ENCODE peak calls at places on chromosomes 6 and 20, in four cellular contexts. One of them, this sample, is unnamed.

GRCh38 chr6:170306324-170307079 is at the start of gene FAM120B:
- DNase-seq in kidney: peak; percentile 99
- DNase-seq in prostate gland: peak; percentile 97
- DNase-seq in left ventricle myocardium inferior: peak; percentile 97
- DNase-seq in this sample: peak; percentile 99

GRCh38 chr20:32563311-32564272 is 21.5 kb downstream of the NOL4L start:
- DNase-seq in kidney: peak; percentile 58
- DNase-seq in prostate gland: no peak
- DNase-seq in left ventricle myocardium inferior: no peak
- DNase-seq in this sample: no peak

GRCh38 chr6:83978997-83979396 is 54.6 kb upstream of the MRAP2 start:
- DNase-seq in kidney: no peak
- DNase-seq in prostate gland: no peak
- DNase-seq in left ventricle myocardium inferior: no peak
- DNase-seq in this sample: no peak

GRCh38 chr6:72969666-72970065 is 255.6 kb downstream of the KHDC1L start:
- DNase-seq in kidney: no peak
- DNase-seq in prostate gland: no peak
- DNase-seq in left ventricle myocardium inferior: no peak
- DNase-seq in this sample: no peak

GRCh38 chr6:42188406-42188805 is 6.3 kb downstream of the GUCA1B start:
- DNase-seq in kidney: no peak
- DNase-seq in prostate gland: no peak
- DNase-seq in left ventricle myocardium inferior: no peak
- DNase-seq in this sample: no peak

GRCh38 chr6:158324136-158324535 is 11.9 kb downstream of the TULP4 start:
- DNase-seq in kidney: no peak
- DNase-seq in prostate gland: no peak
- DNase-seq in left ventricle myocardium inferior: no peak
- DNase-seq in this sample: peak; percentile 74

GRCh38 chr6:54987906-54988305 is 141.3 kb downstream of the FAM83B start:
- DNase-seq in kidney: no peak
- DNase-seq in prostate gland: no peak
- DNase-seq in left ventricle myocardium inferior: no peak
- DNase-seq in this sample: no peak

GRCh38 chr6:18496462-18496861 is 109.3 kb downstream of the RNF144B start:
- DNase-seq in kidney: no peak
- DNase-seq in prostate gland: no peak
- DNase-seq in left ventricle myocardium inferior: no peak
- DNase-seq in this sample: no peak

GRCh38 chr6:119895626-119896025 is 546.1 kb upstream of the MAN1A1 start:
- DNase-seq in kidney: no peak
- DNase-seq in prostate gland: no peak
- DNase-seq in left ventricle myocardium inferior: no peak
- DNase-seq in this sample: no peak

GRCh38 chr20:16111132-16111852 is 462.0 kb downstream of the KIF16B start:
- DNase-seq in kidney: no peak
- DNase-seq in prostate gland: no peak
- DNase-seq in left ventricle myocardium inferior: no peak
- DNase-seq in this sample: no peak

GRCh38 chr6:46948699-46949098 is 27.0 kb upstream of the ADGRF5 start:
- DNase-seq in kidney: no peak
- DNase-seq in prostate gland: no peak
- DNase-seq in left ventricle myocardium inferior: no peak
- DNase-seq in this sample: no peak

GRCh38 chr6:71289039-71289801 is 609 bp downstream of the OGFRL1 start:
- DNase-seq in kidney: peak; percentile 83
- DNase-seq in prostate gland: peak; percentile 14
- DNase-seq in left ventricle myocardium inferior: peak; percentile 33
- DNase-seq in this sample: peak; percentile 87

GRCh38 chr20:5621305-5621704 is 128.9 kb upstream of the SHLD1 start:
- DNase-seq in kidney: peak; percentile 62
- DNase-seq in prostate gland: peak; percentile 84
- DNase-seq in left ventricle myocardium inferior: no peak
- DNase-seq in this sample: no peak

GRCh38 chr6:5764401-5764955 is 242.2 kb downstream of the NRN1 start:
- DNase-seq in kidney: no peak
- DNase-seq in prostate gland: no peak
- DNase-seq in left ventricle myocardium inferior: peak; percentile 50
- DNase-seq in this sample: peak; percentile 84

GRCh38 chr6:115613488-115613887 is 447.2 kb downstream of the FRK start:
- DNase-seq in kidney: no peak
- DNase-seq in prostate gland: no peak
- DNase-seq in left ventricle myocardium inferior: no peak
- DNase-seq in this sample: peak; percentile 3

GRCh38 chr6:153401751-153402150 is 270.7 kb upstream of the RGS17 start:
- DNase-seq in kidney: no peak
- DNase-seq in prostate gland: no peak
- DNase-seq in left ventricle myocardium inferior: no peak
- DNase-seq in this sample: no peak

GRCh38 chr6:163825033-163825432 is 410.5 kb downstream of the QKI start:
- DNase-seq in kidney: no peak
- DNase-seq in prostate gland: no peak
- DNase-seq in left ventricle myocardium inferior: no peak
- DNase-seq in this sample: no peak

GRCh38 chr6:16430661-16431089 is 192.3 kb downstream of the GMPR start:
- DNase-seq in kidney: no peak
- DNase-seq in prostate gland: no peak
- DNase-seq in left ventricle myocardium inferior: no peak
- DNase-seq in this sample: peak; percentile 77

GRCh38 chr6:123598011-123598410 is 38.7 kb downstream of the TRDN start:
- DNase-seq in kidney: no peak
- DNase-seq in prostate gland: no peak
- DNase-seq in left ventricle myocardium inferior: no peak
- DNase-seq in this sample: no peak

GRCh38 chr6:47680724-47681123 is 17.7 kb upstream of the ADGRF4 start:
- DNase-seq in kidney: no peak
- DNase-seq in prostate gland: no peak
- DNase-seq in left ventricle myocardium inferior: no peak
- DNase-seq in this sample: no peak

GRCh38 chr6:126267621-126268020 is 72.3 kb upstream of the CENPW start:
- DNase-seq in kidney: no peak
- DNase-seq in prostate gland: no peak
- DNase-seq in left ventricle myocardium inferior: no peak
- DNase-seq in this sample: no peak

GRCh38 chr20:56273491-56273890 is 25.0 kb downstream of the MC3R start:
- DNase-seq in kidney: no peak
- DNase-seq in prostate gland: no peak
- DNase-seq in left ventricle myocardium inferior: no peak
- DNase-seq in this sample: no peak

GRCh38 chr6:155100591-155100990 is 105.5 kb downstream of the TIAM2 start:
- DNase-seq in kidney: no peak
- DNase-seq in prostate gland: no peak
- DNase-seq in left ventricle myocardium inferior: no peak
- DNase-seq in this sample: no peak

GRCh38 chr6:29976588-29977424 is 34.5 kb downstream of the HLA-A start:
- DNase-seq in kidney: peak; percentile 94
- DNase-seq in prostate gland: peak; percentile 81
- DNase-seq in left ventricle myocardium inferior: peak; percentile 93
- DNase-seq in this sample: peak; percentile 94

GRCh38 chr6:4714961-4715501 is 61.2 kb upstream of the CDYL start:
- DNase-seq in kidney: no peak
- DNase-seq in prostate gland: no peak
- DNase-seq in left ventricle myocardium inferior: no peak
- DNase-seq in this sample: no peak

GRCh38 chr6:47524136-47524840 is 46.7 kb downstream of the CD2AP start:
- DNase-seq in kidney: no peak
- DNase-seq in prostate gland: no peak
- DNase-seq in left ventricle myocardium inferior: no peak
- DNase-seq in this sample: no peak

GRCh38 chr20:658202-658601 is 5.2 kb upstream of the SRXN1 start:
- DNase-seq in kidney: no peak
- DNase-seq in prostate gland: no peak
- DNase-seq in left ventricle myocardium inferior: no peak
- DNase-seq in this sample: peak; percentile 63

GRCh38 chr6:2215342-2215741 is 30.1 kb downstream of the GMDS start:
- DNase-seq in kidney: no peak
- DNase-seq in prostate gland: no peak
- DNase-seq in left ventricle myocardium inferior: no peak
- DNase-seq in this sample: no peak

GRCh38 chr6:140256213-140256612 is 881.8 kb upstream of the CITED2 start:
- DNase-seq in kidney: no peak
- DNase-seq in prostate gland: no peak
- DNase-seq in left ventricle myocardium inferior: no peak
- DNase-seq in this sample: no peak

GRCh38 chr6:154958469-154958868 is 36.6 kb upstream of the TIAM2 start:
- DNase-seq in kidney: no peak
- DNase-seq in prostate gland: no peak
- DNase-seq in left ventricle myocardium inferior: no peak
- DNase-seq in this sample: no peak

GRCh38 chr6:144729502-144729901 is 444.4 kb downstream of the UTRN start:
- DNase-seq in kidney: no peak
- DNase-seq in prostate gland: no peak
- DNase-seq in left ventricle myocardium inferior: no peak
- DNase-seq in this sample: no peak
- H3K27ac ChIP-seq in kidney: no peak overlapping the region
- H3K27ac ChIP-seq in prostate gland: no peak overlapping the region
- H3K27ac ChIP-seq in left ventricle myocardium inferior: no peak overlapping the region
- H3K27ac ChIP-seq in this sample: no peak overlapping the region

DNA sequence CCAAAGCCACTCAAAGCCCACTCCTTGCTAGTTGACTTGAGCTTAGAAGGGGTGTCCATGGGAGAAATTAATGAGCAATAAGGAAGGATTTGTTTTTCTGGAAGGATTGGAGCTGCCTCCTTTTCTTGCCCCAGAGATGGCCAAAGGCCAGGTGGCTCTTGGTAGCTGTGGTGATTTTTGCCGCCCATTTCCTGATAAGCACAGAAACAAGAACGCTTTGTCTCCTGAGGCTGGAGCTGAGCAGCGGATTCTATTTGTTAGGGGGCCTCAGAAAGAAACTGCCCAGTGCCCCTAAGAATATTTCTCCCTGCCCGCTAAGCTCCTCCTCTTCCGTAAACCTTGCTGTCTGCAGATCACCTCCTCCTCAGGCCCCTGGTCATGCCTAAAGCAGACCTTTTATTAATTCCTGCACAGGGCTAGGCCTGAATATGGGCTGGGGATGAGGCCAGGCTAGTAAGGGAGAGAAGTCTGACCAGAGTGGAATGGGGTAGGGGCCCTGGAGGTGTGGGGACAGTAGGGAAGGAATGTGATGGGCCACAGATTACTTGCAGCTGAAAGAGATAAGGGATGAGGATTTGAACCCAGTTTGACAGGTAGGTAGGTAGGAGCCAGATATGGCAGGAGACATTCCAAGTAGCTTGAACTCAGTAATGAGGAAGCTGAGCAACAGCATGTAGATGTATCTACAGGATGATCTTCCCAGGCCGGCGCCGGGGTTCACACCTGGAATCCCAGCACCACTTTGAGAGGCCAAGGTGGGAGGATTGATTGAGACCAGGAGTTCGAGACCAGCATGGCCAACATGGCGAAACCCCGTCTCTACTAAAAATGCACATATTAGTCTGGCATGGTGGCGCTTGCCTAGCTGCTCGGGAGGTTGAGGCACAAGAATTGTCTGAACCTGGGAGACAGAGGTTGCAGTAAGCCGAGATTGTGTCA is 71.2 kb upstream of the NAA20 start:
- DNase-seq in kidney: no peak
- DNase-seq in prostate gland: peak; percentile 59
- DNase-seq in left ventricle myocardium inferior: peak; percentile 47
- DNase-seq in this sample: no peak
- H3K4me1 ChIP-seq in kidney: peaks cover 9% of the 10 kb centered on the region
- H3K4me1 ChIP-seq in prostate gland: peaks cover 18% of the 10 kb centered on the region
- H3K4me1 ChIP-seq in left ventricle myocardium inferior: peaks cover 83% of the 10 kb centered on the region
- H3K4me1 ChIP-seq in this sample: peaks cover 26% of the 10 kb centered on the region

DNA sequence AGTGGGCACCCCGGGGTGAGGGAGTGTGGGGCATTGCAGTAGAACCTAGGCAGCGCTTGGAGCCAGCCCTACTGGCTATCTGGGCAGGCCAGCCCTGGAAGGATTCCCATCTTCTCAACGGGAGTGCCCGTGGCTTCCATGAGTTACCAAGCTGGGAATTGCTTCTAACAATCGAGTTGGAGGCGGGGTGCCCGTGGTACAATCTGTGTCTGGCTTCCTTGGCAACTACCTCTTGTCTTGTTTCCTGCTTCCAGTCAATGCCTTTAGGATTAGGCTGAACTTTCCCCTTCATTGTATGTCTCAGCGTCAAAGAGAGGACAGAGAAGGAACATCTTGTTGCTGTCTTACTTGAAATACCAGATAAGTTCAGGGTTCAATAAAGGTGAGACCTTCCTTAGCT is 33.3 kb downstream of the PPP1R14C start:
- DNase-seq in kidney: peak; percentile 74
- DNase-seq in prostate gland: no peak
- DNase-seq in left ventricle myocardium inferior: peak; percentile 60
- DNase-seq in this sample: no peak
- H3K27ac ChIP-seq in kidney: peak overlapping the region; percentile 63
- H3K27ac ChIP-seq in prostate gland: no peak overlapping the region
- H3K27ac ChIP-seq in left ventricle myocardium inferior: peak overlapping the region; percentile 93
- H3K27ac ChIP-seq in this sample: no peak overlapping the region

GRCh38 chr6:90183587-90184333 is 112.9 kb downstream of the BACH2 start:
- DNase-seq in kidney: no peak
- DNase-seq in prostate gland: no peak
- DNase-seq in left ventricle myocardium inferior: no peak
- DNase-seq in this sample: no peak

GRCh38 chr6:90187437-90188049 is 109.1 kb downstream of the BACH2 start:
- DNase-seq in kidney: no peak
- DNase-seq in prostate gland: no peak
- DNase-seq in left ventricle myocardium inferior: no peak
- DNase-seq in this sample: no peak

GRCh38 chr6:90186637-90187361 is 109.8 kb downstream of the BACH2 start:
- DNase-seq in kidney: no peak
- DNase-seq in prostate gland: no peak
- DNase-seq in left ventricle myocardium inferior: no peak
- DNase-seq in this sample: no peak

GRCh38 chr6:90180526-90180925 is 116.1 kb downstream of the BACH2 start:
- DNase-seq in kidney: no peak
- DNase-seq in prostate gland: no peak
- DNase-seq in left ventricle myocardium inferior: no peak
- DNase-seq in this sample: no peak

DNA sequence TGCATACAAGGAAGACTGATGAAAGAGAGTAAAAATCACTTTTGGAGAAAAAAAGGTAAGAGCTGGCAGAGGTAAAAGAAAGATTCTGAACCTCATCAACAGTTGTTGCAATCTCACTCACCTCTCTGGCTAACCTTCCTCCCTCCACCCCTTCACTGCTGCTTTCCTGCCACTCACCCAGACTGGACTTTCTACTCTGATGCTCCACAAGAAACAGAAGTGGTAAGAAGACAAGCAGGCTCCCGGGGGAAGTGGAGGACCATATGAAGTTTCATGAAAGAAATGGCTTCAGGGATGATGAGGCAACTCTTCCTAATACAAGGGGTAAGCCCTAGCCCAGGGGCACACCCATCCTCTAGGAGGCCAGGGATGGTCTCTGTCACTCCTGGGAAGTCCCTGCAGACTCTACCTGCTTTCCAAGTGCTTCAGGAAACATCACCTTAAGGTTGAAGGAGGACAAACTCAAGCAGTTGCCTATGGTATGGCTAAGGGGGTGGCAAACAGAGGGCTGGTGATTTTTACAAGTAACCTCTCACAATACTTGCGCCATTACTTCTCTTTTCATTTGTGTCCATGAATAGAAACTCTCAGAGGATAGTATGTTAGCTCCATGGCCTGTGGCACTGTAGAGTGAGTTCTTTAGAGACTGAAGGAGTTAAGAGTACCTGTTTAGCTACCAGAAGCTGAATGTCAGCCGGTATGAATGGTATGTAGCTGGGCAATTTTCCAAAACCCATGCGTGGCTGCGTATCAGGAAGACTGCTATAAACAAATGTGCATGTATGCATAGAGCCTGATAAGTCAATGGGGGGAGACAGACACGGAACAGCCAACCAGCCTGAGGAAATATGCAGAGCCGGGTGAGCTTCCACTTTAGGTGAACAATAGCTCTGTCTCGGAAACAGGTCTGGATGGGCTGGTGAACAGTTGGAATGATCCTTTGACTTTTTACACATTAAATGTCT is 112.0 kb downstream of the BACH2 start:
- DNase-seq in kidney: no peak
- DNase-seq in prostate gland: no peak
- DNase-seq in left ventricle myocardium inferior: no peak
- DNase-seq in this sample: no peak
- H3K4me1 ChIP-seq in kidney: peaks cover 9% of the 10 kb centered on the region
- H3K4me1 ChIP-seq in prostate gland: peaks cover 3% of the 10 kb centered on the region
- H3K4me1 ChIP-seq in left ventricle myocardium inferior: peaks cover 54% of the 10 kb centered on the region
- H3K4me1 ChIP-seq in this sample: no peaks in the 10 kb centered on the region